ENCODE peak calls at places on chromosomes 4 and X, in ten cellular contexts. D, V, Q, L, X, R, M, K, C and G are unnamed samples.

GRCh38 chr4:168515222-168516011 is 18.6 kb downstream of the PALLD start:
- DNase-seq in D (no peak), V (peak; percentile 74), Q (no peak), L (no peak), X (no peak), R (no peak), M (no peak), K (no peak), C (no peak), G (peak; percentile 33)

GRCh38 chrX:74537011-74537390 is 77.4 kb downstream of the RLIM start:
- DNase-seq in D (peak; percentile 33), V (no peak), Q (no peak), L (peak; percentile 38), X (peak; percentile 44), R (peak; percentile 47), M (peak; percentile 13), K (no peak), C (no peak), G (peak; percentile 60)

GRCh38 chr4:19748470-19748869 is 503.2 kb upstream of the SLIT2 start:
- DNase-seq in D (peak; percentile 87), V (no peak), Q (no peak), L (peak; percentile 84), X (no peak), R (peak; percentile 98), M (peak; percentile 75), K (peak; percentile 94), C (no peak), G (peak; percentile 97)

GRCh38 chr4:40402556-40402955 is 67.4 kb downstream of the CHRNA9 start:
- DNase-seq in D (no peak), V (no peak), Q (peak; percentile 16), L (no peak), X (no peak), R (no peak), M (no peak), K (no peak), C (no peak), G (no peak)

GRCh38 chr4:6526696-6527095 is 48.3 kb upstream of the MAN2B2 start:
- DNase-seq in D (no peak), V (no peak), Q (no peak), L (no peak), X (no peak), R (no peak), M (no peak), K (no peak), C (no peak), G (no peak)

GRCh38 chr4:173509031-173510001 is 20.7 kb downstream of the HAND2 start:
- DNase-seq in D (no peak), V (no peak), Q (no peak), L (peak; percentile 68), X (peak; percentile 71), R (peak; percentile 53), M (peak; percentile 9), K (no peak), C (peak; percentile 44), G (peak; percentile 71)

GRCh38 chr4:108193891-108194672 is 25.4 kb upstream of the LEF1 start:
- DNase-seq in D (no peak), V (no peak), Q (peak; percentile 24), L (peak; percentile 35), X (no peak), R (no peak), M (no peak), K (no peak), C (no peak), G (no peak)

GRCh38 chr4:25670991-25671390 is 15.3 kb downstream of the SLC34A2 start:
- DNase-seq in D (no peak), V (no peak), Q (no peak), L (no peak), X (no peak), R (no peak), M (no peak), K (no peak), C (no peak), G (no peak)

GRCh38 chrX:115533485-115533884 is 27.5 kb upstream of the PLS3 start:
- DNase-seq in D (peak; percentile 60), V (no peak), Q (no peak), L (peak; percentile 72), X (peak; percentile 13), R (peak; percentile 71), M (no peak), K (peak; percentile 60), C (no peak), G (peak; percentile 72)

GRCh38 chr4:156672924-156673323 is 298.7 kb downstream of the PDGFC start:
- DNase-seq in D (no peak), V (no peak), Q (no peak), L (peak; percentile 25), X (no peak), R (no peak), M (peak; percentile 87), K (peak; percentile 39), C (no peak), G (no peak)

GRCh38 chr4:25977397-25978170 is 63.6 kb downstream of the SMIM20 start:
- DNase-seq in D (no peak), V (no peak), Q (no peak), L (no peak), X (no peak), R (no peak), M (no peak), K (no peak), C (no peak), G (no peak)

GRCh38 chr4:133150643-133151300 is 1.7 kb downstream of the PCDH10 start:
- DNase-seq in D (no peak), V (no peak), Q (no peak), L (no peak), X (peak; percentile 35), R (peak; percentile 12), M (peak; percentile 42), K (no peak), C (peak; percentile 58), G (peak; percentile 39)

GRCh38 chr4:133152330-133152791 is 3.3 kb downstream of the PCDH10 start:
- DNase-seq in D (no peak), V (no peak), Q (no peak), L (no peak), X (no peak), R (peak; percentile 21), M (peak; percentile 43), K (no peak), C (peak; percentile 23), G (peak; percentile 31)

GRCh38 chr4:133152801-133153526 is 3.9 kb downstream of the PCDH10 start:
- DNase-seq in D (no peak), V (no peak), Q (no peak), L (no peak), X (peak; percentile 23), R (peak; percentile 14), M (peak; percentile 39), K (no peak), C (peak; percentile 27), G (peak; percentile 38)

GRCh38 chr4:133151301-133151680 is 2.2 kb downstream of the PCDH10 start:
- DNase-seq in D (no peak), V (no peak), Q (no peak), L (no peak), X (no peak), R (peak; percentile 15), M (peak; percentile 30), K (no peak), C (peak; percentile 39), G (peak; percentile 31)

DNA sequence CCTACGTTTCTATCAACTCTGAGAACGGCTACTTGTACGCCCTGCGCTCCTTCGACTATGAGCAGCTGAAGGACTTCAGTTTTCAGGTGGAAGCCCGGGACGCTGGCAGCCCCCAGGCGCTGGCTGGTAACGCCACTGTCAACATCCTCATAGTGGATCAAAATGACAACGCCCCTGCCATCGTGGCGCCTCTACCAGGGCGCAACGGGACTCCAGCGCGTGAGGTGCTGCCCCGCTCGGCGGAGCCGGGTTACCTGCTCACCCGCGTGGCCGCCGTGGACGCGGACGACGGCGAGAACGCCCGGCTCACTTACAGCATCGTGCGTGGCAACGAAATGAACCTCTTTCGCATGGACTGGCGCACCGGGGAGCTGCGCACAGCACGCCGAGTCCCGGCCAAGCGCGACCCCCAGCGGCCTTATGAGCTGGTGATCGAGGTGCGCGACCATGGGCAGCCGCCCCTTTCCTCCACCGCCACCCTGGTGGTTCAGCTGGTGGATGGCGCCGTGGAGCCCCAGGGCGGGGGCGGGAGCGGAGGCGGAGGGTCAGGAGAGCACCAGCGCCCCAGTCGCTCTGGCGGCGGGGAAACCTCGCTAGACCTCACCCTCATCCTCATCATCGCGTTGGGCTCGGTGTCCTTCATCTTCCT is 2.7 kb downstream of the PCDH10 start:
- DNase-seq in D (no peak), V (no peak), Q (no peak), L (no peak), X (peak; percentile 58), R (peak; percentile 12), M (peak; percentile 48), K (no peak), C (peak; percentile 70), G (peak; percentile 52)
- H3K4me3 ChIP-seq in D (no peak overlapping the region), V (peak overlapping the region; percentile 50), Q (no peak overlapping the region), L (peak overlapping the region; percentile 54), X (peak overlapping the region; percentile 48), R (peak overlapping the region; percentile 65), M (peak overlapping the region; percentile 90), K (no peak overlapping the region), C (peak overlapping the region; percentile 50), G (peak overlapping the region; percentile 70)

DNA sequence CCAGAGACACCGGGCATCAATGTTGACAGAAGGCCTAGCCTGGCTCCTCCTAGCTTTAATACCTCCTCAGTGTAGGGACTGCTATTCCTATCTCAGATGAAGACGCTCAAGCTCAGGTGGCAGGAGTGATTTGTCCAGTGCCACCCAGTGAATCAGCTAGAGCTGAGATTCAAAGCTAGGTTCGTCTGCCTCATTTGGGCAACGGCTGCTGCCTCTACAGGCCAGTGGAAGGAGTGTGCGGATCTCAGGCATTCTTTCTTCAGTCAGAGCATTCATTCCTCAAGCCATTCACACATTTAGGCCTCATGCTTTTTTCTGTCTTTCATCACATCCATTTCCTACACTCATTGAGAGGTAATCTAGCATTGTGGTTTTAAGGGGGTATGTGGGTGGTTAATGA is 7.3 kb downstream of the TSR2 start:
- DNase-seq in D (no peak), V (no peak), Q (peak; percentile 6), L (peak; percentile 15), X (peak; percentile 13), R (peak; percentile 2), M (peak; percentile 10), K (no peak), C (peak; percentile 5), G (peak; percentile 13)
- TF ChIP-seq CTCF in D (peak; percentile 11), V (no peak), Q (no peak), L (no peak), X (peak; percentile 14), R (peak; percentile 18), M (peak; percentile 6), K (peak; percentile 31), C (peak; percentile 26), G (peak; percentile 12)

GRCh38 chrX:40169193-40170086 is 71.7 kb upstream of the BCOR start:
- DNase-seq in D (peak; percentile 75), V (peak; percentile 74), Q (peak; percentile 68), L (peak; percentile 38), X (peak; percentile 92), R (peak; percentile 81), M (peak; percentile 59), K (no peak), C (peak; percentile 82), G (peak; percentile 84)
- H3K4me3 ChIP-seq in D (no peak overlapping the region), V (peak overlapping the region; percentile 10), Q (no peak overlapping the region), L (no peak overlapping the region), X (peak overlapping the region; percentile 4), R (peak overlapping the region; percentile 20), M (no peak overlapping the region), K (no peak overlapping the region), C (no peak overlapping the region), G (no peak overlapping the region)

DNA sequence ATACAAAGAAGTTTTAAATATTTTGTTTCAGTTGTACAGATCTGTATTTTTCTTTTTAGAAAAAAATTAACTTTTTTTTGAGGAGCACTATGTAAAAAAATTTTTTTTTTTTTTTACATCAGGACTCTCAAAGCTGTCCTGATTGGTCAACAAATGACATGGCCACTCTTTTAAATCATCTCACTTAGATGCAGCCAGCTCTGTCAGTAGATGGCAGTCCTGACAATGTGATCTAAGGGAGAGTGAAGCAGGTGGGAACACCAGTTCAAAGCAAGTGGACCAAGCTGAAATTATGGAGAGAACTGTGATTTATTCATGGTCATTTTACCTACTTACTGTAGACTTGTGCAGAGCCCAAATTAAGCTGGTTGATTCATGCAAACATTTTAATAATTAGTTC is 174.6 kb upstream of the GPRIN3 start:
- DNase-seq in D (peak; percentile 53), V (no peak), Q (peak; percentile 40), L (peak; percentile 71), X (peak; percentile 55), R (peak; percentile 66), M (peak; percentile 14), K (no peak), C (peak; percentile 45), G (peak; percentile 70)
- TF ChIP-seq CTCF in D (peak; percentile 41), V (no peak), Q (no peak), L (peak; percentile 32), X (peak; percentile 51), R (peak; percentile 36), M (no peak), K (peak; percentile 26), C (peak; percentile 25), G (peak; percentile 46)